ENCODE peak calls at places on chromosome 15, in nine cellular contexts. K is NCI-H1694 treated with DMSO at 0.1 percent for 48 hours; U is aorta; L is stimulated activated CD4-positive, alpha-beta T cell treated with anti-CD3 and anti-CD28 coated beads, Interleukin-2, amount 100 ng/mL, for 48 hours; O is Calu3; X is glutamatergic neuron; E is activated T-cell treated with anti-CD3 and anti-CD28 coated beads, Interleukin-2, amount 50 U/mL, for 4 hours; W is pons; Q is LoVo. H is an unnamed sample.

GRCh38 chr15:40873625-40874561 is at the start of gene RHOV:
- DNase-seq in X (peak), O (peak), L (peak), W (no peak), K (peak), U (peak), E (peak), Q (peak), H (peak)

GRCh38 chr15:49875392-49875791 is 243.6 kb downstream of the ATP8B4 start:
- DNase-seq in U (no peak), X (no peak), E (no peak), K (no peak), O (peak), W (no peak), Q (no peak), L (no peak), H (no peak)

GRCh38 chr15:34647569-34648334 is 64.3 kb upstream of the GOLGA8B start:
- DNase-seq in E (no peak), U (no peak), Q (no peak), O (no peak), K (peak), L (no peak), X (no peak), W (peak), H (no peak)

GRCh38 chr15:69031013-69032001 is 16.8 kb downstream of the NOX5 start:
- DNase-seq in L (peak), W (no peak), K (peak), Q (peak), E (no peak), X (peak), U (peak), O (peak), H (peak)

GRCh38 chr15:39629376-39629775 is 48.5 kb downstream of the THBS1 start:
- DNase-seq in K (no peak), E (peak), X (no peak), U (no peak), L (peak), W (no peak), O (no peak), Q (peak), H (no peak)

GRCh38 chr15:66654718-66655375 is 47.2 kb upstream of the SMAD6 start:
- DNase-seq in L (no peak), X (no peak), E (no peak), U (peak), K (no peak), W (no peak), Q (no peak), O (peak), H (peak)

GRCh38 chr15:101264911-101265641 is 12.2 kb downstream of the SELENOS start:
- DNase-seq in Q (no peak), O (no peak), L (no peak), U (no peak), X (no peak), W (no peak), E (no peak), K (no peak), H (no peak)

GRCh38 chr15:51227967-51228783 is 110.2 kb downstream of the CYP19A1 start:
- DNase-seq in O (peak), W (peak), E (no peak), L (no peak), K (no peak), U (peak), X (no peak), Q (peak), H (no peak)

GRCh38 chr15:74449643-74450205 is 11.2 kb downstream of the UBL7 start:
- DNase-seq in Q (no peak), K (no peak), U (no peak), L (no peak), X (no peak), E (no peak), O (no peak), W (no peak), H (no peak)

GRCh38 chr15:89009080-89009479 is 79.2 kb upstream of the ABHD2 start:
- DNase-seq in Q (no peak), K (no peak), W (no peak), U (no peak), E (no peak), O (no peak), X (no peak), L (no peak), H (no peak)

GRCh38 chr15:52870015-52870414 is 79.9 kb upstream of the ONECUT1 start:
- DNase-seq in K (no peak), W (no peak), X (no peak), L (no peak), Q (no peak), E (no peak), O (no peak), U (no peak), H (no peak)

GRCh38 chr15:73854265-73854664 is 19.1 kb upstream of the TBC1D21 start:
- DNase-seq in U (no peak), W (no peak), X (no peak), E (no peak), K (no peak), L (no peak), Q (no peak), O (no peak), H (no peak)

GRCh38 chr15:65611888-65612615 is 1.1 kb upstream of the INTS14 start:
- DNase-seq in E (no peak), K (no peak), X (no peak), U (no peak), O (peak), Q (peak), L (no peak), W (no peak), H (no peak)

GRCh38 chr15:84737005-84737404 is 11.4 kb upstream of the ZNF592 start:
- DNase-seq in E (no peak), Q (no peak), O (no peak), U (no peak), L (no peak), W (no peak), X (no peak), K (no peak), H (no peak)

GRCh38 chr15:57343526-57343925 is 32.8 kb upstream of the CGNL1 start:
- DNase-seq in L (no peak), O (no peak), X (peak), Q (no peak), K (no peak), E (no peak), W (no peak), U (no peak), H (no peak)

GRCh38 chr15:40891810-40892448 is 2.3 kb upstream of the VPS18 start:
- DNase-seq in O (peak), U (peak), X (peak), W (peak), K (peak), Q (peak), L (no peak), E (no peak), H (no peak)

GRCh38 chr15:52559583-52559982 is 9.2 kb downstream of the ARPP19 start:
- DNase-seq in U (no peak), L (no peak), W (no peak), K (no peak), X (no peak), E (no peak), O (no peak), Q (no peak), H (no peak)

H was measured in HuH-7.